ENCODE peak calls at places on chromosomes 11 and 22, in five cellular contexts. One of them, this sample, is unnamed.

GRCh38 chr11:134944131-134944530 is 532.1 kb upstream of the B3GAT1 start:
- DNase-seq in lower leg skin: no peak
- DNase-seq in endothelial cell: no peak
- DNase-seq in HL-60: no peak
- DNase-seq in gastrocnemius medialis: no peak
- DNase-seq in this sample: no peak

GRCh38 chr11:108768370-108768769 is 103.5 kb downstream of the DDX10 start:
- DNase-seq in HL-60: no peak
- DNase-seq in gastrocnemius medialis: no peak
- DNase-seq in lower leg skin: no peak
- DNase-seq in endothelial cell: no peak
- DNase-seq in this sample: no peak

GRCh38 chr11:78540276-78540675 is 34.4 kb downstream of the NARS2 start:
- DNase-seq in HL-60: no peak
- DNase-seq in gastrocnemius medialis: no peak
- DNase-seq in lower leg skin: no peak
- DNase-seq in endothelial cell: no peak
- DNase-seq in this sample: no peak

GRCh38 chr11:63961608-63962412 is 12.6 kb upstream of the COX8A start:
- DNase-seq in lower leg skin: peak; percentile 57
- DNase-seq in HL-60: peak; percentile 67
- DNase-seq in gastrocnemius medialis: no peak
- DNase-seq in endothelial cell: no peak
- DNase-seq in this sample: no peak

GRCh38 chr22:48106215-48106614 is 1343.8 kb downstream of the TBC1D22A start:
- DNase-seq in lower leg skin: no peak
- DNase-seq in HL-60: no peak
- DNase-seq in endothelial cell: no peak
- DNase-seq in gastrocnemius medialis: no peak
- DNase-seq in this sample: no peak

GRCh38 chr11:67289651-67290479 is 762 bp downstream of the ANKRD13D start:
- DNase-seq in endothelial cell: no peak
- DNase-seq in gastrocnemius medialis: no peak
- DNase-seq in HL-60: no peak
- DNase-seq in lower leg skin: no peak
- DNase-seq in this sample: no peak

GRCh38 chr11:71442123-71442522 is 6.1 kb downstream of the DHCR7 start:
- DNase-seq in endothelial cell: no peak
- DNase-seq in HL-60: no peak
- DNase-seq in gastrocnemius medialis: no peak
- DNase-seq in lower leg skin: no peak
- DNase-seq in this sample: no peak

GRCh38 chr11:134036484-134037092 is 32.3 kb upstream of the JAM3 start:
- DNase-seq in lower leg skin: no peak
- DNase-seq in endothelial cell: no peak
- DNase-seq in gastrocnemius medialis: no peak
- DNase-seq in HL-60: no peak
- DNase-seq in this sample: no peak

GRCh38 chr11:46315783-46316563 is 31.3 kb upstream of the DGKZ start:
- DNase-seq in endothelial cell: no peak
- DNase-seq in HL-60: no peak
- DNase-seq in lower leg skin: no peak
- DNase-seq in gastrocnemius medialis: no peak
- DNase-seq in this sample: no peak

GRCh38 chr22:47331750-47332149 is 569.3 kb downstream of the TBC1D22A start:
- DNase-seq in HL-60: no peak
- DNase-seq in endothelial cell: no peak
- DNase-seq in lower leg skin: no peak
- DNase-seq in gastrocnemius medialis: no peak
- DNase-seq in this sample: no peak

GRCh38 chr11:45658292-45658991 is 7.0 kb downstream of the CHST1 start:
- DNase-seq in endothelial cell: peak; percentile 90
- DNase-seq in HL-60: no peak
- DNase-seq in gastrocnemius medialis: peak; percentile 45
- DNase-seq in lower leg skin: peak; percentile 32
- DNase-seq in this sample: no peak

GRCh38 chr22:30628491-30628890 is 7.1 kb upstream of the SLC35E4 start:
- DNase-seq in gastrocnemius medialis: no peak
- DNase-seq in HL-60: no peak
- DNase-seq in endothelial cell: no peak
- DNase-seq in lower leg skin: no peak
- DNase-seq in this sample: no peak

GRCh38 chr22:30627480-30627879 is 8.1 kb upstream of the SLC35E4 start:
- DNase-seq in endothelial cell: no peak
- DNase-seq in gastrocnemius medialis: no peak
- DNase-seq in HL-60: no peak
- DNase-seq in lower leg skin: no peak
- DNase-seq in this sample: no peak

DNA sequence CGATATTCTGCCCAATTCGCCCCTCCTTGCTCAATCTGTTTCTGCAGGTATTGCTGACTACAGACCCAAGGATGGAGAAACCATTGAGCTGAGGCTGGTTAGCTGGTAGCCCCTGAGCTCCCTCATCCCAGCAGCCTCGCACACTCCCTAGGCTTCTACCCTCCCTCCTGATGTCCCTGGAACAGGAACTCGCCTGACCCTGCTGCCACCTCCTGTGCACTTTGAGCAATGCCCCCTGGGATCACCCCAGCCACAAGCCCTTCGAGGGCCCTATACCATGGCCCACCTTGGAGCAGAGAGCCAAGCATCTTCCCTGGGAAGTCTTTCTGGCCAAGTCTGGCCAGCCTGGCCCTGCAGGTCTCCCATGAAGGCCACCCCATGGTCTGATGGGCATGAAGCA is 9.2 kb upstream of the SLC35E4 start:
- DNase-seq in gastrocnemius medialis: no peak
- DNase-seq in endothelial cell: no peak
- DNase-seq in lower leg skin: no peak
- DNase-seq in HL-60: no peak
- DNase-seq in this sample: no peak
- TF ChIP-seq CTCF in gastrocnemius medialis: no peak
- TF ChIP-seq CTCF in endothelial cell: no peak
- TF ChIP-seq CTCF in lower leg skin: no peak
- TF ChIP-seq CTCF in HL-60: no peak
- TF ChIP-seq CTCF in this sample: no peak

DNA sequence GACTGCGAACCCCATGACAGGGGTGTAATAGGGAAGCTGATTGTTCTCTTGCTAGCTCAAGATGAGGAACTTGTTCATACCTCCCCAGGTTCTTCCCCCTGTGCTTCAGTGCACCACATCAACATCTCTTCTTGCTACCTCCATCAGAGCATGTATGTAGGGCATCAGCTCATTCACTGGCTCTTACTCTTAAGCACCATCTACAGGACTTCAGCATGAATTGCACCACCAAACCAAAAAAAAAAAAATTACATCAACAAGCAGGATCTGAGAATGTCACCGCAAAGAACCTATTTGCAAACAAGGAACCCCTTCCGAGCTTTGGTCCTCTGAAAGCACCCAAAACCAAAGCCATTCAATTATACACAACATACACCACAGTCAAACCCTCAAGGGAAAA is 2226.5 kb upstream of the RAG2 start:
- DNase-seq in HL-60: peak; percentile 3
- DNase-seq in gastrocnemius medialis: no peak
- DNase-seq in endothelial cell: no peak
- DNase-seq in lower leg skin: no peak
- DNase-seq in this sample: no peak
- TF ChIP-seq CTCF in HL-60: no peak
- TF ChIP-seq CTCF in gastrocnemius medialis: no peak
- TF ChIP-seq CTCF in endothelial cell: peak; percentile 31
- TF ChIP-seq CTCF in lower leg skin: no peak
- TF ChIP-seq CTCF in this sample: peak; percentile 43

GRCh38 chr22:35352214-35353111 is 28.4 kb upstream of the HMOX1 start:
- DNase-seq in endothelial cell: peak; percentile 49
- DNase-seq in HL-60: peak; percentile 85
- DNase-seq in lower leg skin: peak; percentile 62
- DNase-seq in gastrocnemius medialis: peak; percentile 69
- DNase-seq in this sample: no peak
- TF ChIP-seq CTCF in endothelial cell: no peak
- TF ChIP-seq CTCF in HL-60: no peak
- TF ChIP-seq CTCF in lower leg skin: no peak
- TF ChIP-seq CTCF in gastrocnemius medialis: peak; percentile 22
- TF ChIP-seq CTCF in this sample: peak; percentile 45

DNA sequence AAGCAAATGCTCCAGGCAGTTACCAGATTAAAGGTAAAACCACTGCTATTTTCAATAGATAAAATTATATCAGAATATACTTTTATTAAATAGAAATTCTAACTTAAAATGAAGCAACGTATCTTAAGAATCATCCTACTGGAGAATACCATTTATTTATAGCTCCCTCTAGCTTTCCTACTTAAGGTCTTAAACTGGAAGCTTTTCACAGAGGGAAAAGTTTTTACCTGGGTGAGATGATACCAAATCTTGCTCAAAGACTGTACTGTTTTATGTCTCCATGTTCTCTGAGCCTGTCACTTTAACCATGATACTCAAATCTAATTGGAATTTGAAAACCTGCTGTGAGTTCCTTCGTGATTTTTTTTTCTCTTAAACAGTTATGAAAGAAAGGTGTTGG is 291.8 kb downstream of the AASDHPPT start:
- DNase-seq in HL-60: no peak
- DNase-seq in endothelial cell: no peak
- DNase-seq in gastrocnemius medialis: no peak
- DNase-seq in lower leg skin: no peak
- DNase-seq in this sample: no peak
- TF ChIP-seq CTCF in HL-60: no peak
- TF ChIP-seq CTCF in endothelial cell: no peak
- TF ChIP-seq CTCF in gastrocnemius medialis: no peak
- TF ChIP-seq CTCF in lower leg skin: no peak
- TF ChIP-seq CTCF in this sample: no peak

GRCh38 chr11:119100246-119100959 is 1.2 kb downstream of the DPAGT1 start:
- DNase-seq in gastrocnemius medialis: no peak
- DNase-seq in HL-60: no peak
- DNase-seq in endothelial cell: no peak
- DNase-seq in lower leg skin: no peak
- DNase-seq in this sample: no peak
- TF ChIP-seq CTCF in gastrocnemius medialis: no peak
- TF ChIP-seq CTCF in HL-60: no peak
- TF ChIP-seq CTCF in endothelial cell: no peak
- TF ChIP-seq CTCF in lower leg skin: no peak
- TF ChIP-seq CTCF in this sample: peak; percentile 17

DNA sequence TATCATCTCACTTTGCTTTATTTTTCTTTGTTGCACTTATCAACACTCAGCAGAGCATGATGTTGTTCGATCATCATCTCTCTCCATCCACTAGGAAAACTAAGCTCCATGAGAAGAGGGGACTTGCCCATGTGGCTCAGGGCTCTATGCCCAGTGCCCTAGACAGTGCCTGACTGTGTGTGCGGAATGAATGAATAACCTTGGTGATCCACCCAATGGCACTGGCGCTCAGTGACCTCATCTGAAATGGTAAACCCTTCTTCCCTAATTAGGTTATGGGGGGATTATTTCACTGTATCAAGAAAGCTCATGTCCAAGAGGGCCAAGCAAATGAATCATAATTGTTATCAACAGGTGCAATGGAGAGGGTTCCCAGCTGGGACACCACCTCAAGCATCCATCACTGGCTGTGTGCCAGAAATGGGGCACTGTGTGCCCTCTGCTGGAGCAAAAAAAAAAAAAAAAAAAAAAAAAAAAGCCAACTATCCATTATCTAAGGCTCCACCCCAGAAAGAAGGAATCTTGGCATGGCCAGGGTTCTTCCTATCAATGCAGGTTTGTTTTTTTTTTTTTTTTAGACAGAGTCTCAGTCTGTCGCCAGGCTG is 172.6 kb downstream of the LARGE1 start:
- DNase-seq in HL-60: no peak
- DNase-seq in lower leg skin: no peak
- DNase-seq in gastrocnemius medialis: no peak
- DNase-seq in endothelial cell: no peak
- DNase-seq in this sample: no peak
- TF ChIP-seq CTCF in HL-60: no peak
- TF ChIP-seq CTCF in lower leg skin: no peak
- TF ChIP-seq CTCF in gastrocnemius medialis: no peak
- TF ChIP-seq CTCF in endothelial cell: no peak
- TF ChIP-seq CTCF in this sample: no peak